ENCODE peak calls at places on chromosomes 5 and 9, in five cellular contexts. W, U, E, G and K are unnamed samples. For H3K4me1 and H3K27me3, the result is how much of the 10 kb centered on the place peaks cover.

GRCh38 chr5:149680810-149681221 is 49.3 kb upstream of the PPARGC1B start:
- DNase-seq in G (no peak), E (no peak), W (peak), U (no peak), K (peak)

GRCh38 chr5:92337772-92338234 is 954.7 kb upstream of the ARRDC3 start:
- DNase-seq in U (no peak), W (no peak), G (no peak), E (peak), K (no peak)

GRCh38 chr9:120714846-120715231 is 569 bp upstream of the MEGF9 start:
- DNase-seq in E (no peak), G (no peak), W (peak), U (peak), K (peak)

GRCh38 chr5:169850407-169850806 is 129.9 kb downstream of the INSYN2B start:
- DNase-seq in W (no peak), E (no peak), U (no peak), G (no peak), K (no peak)

GRCh38 chr9:128093016-128093415 is 25.0 kb downstream of the SLC25A25 start:
- DNase-seq in W (no peak), U (no peak), E (no peak), G (no peak), K (no peak)

GRCh38 chr9:3699868-3700267 is 174.1 kb upstream of the RFX3 start:
- DNase-seq in W (no peak), G (no peak), U (no peak), E (no peak), K (no peak)

GRCh38 chr5:175718401-175719108 is 60.7 kb downstream of the HRH2 start:
- DNase-seq in U (peak), G (peak), W (no peak), E (no peak), K (peak)

GRCh38 chr5:40652441-40653220 is 27.1 kb upstream of the PTGER4 start:
- DNase-seq in W (no peak), U (no peak), G (no peak), E (no peak), K (no peak)

GRCh38 chr5:16596541-16596940 is 20.3 kb downstream of the RETREG1 start:
- DNase-seq in W (no peak), U (no peak), G (no peak), E (peak), K (no peak)

GRCh38 chr9:33430942-33431341 is 16.5 kb downstream of the AQP3 start:
- DNase-seq in U (no peak), W (no peak), E (peak), G (no peak), K (no peak)

GRCh38 chr5:83895860-83896259 is 175.2 kb upstream of the HAPLN1 start:
- DNase-seq in U (no peak), E (no peak), W (no peak), G (no peak), K (no peak)

GRCh38 chr9:16524823-16525222 is 345.6 kb downstream of the BNC2 start:
- DNase-seq in G (no peak), E (no peak), U (no peak), W (no peak), K (no peak)

GRCh38 chr5:154366353-154366752 is 79.4 kb upstream of the SAP30L start:
- DNase-seq in G (no peak), W (no peak), E (peak), U (no peak), K (no peak)

GRCh38 chr9:87578625-87579024 is 81.0 kb downstream of the DAPK1 start:
- DNase-seq in G (no peak), W (no peak), U (no peak), E (no peak), K (no peak)

GRCh38 chr9:114404531-114404930 is 16.7 kb upstream of the AKNA start:
- DNase-seq in U (no peak), E (no peak), W (no peak), G (no peak), K (no peak)

GRCh38 chr9:128059365-128059983 is 7.6 kb downstream of the NAIF1 start:
- DNase-seq in G (no peak), E (no peak), W (no peak), U (no peak), K (no peak)

GRCh38 chr5:74640450-74641013 is at the start of gene ENC1:
- DNase-seq in U (peak), E (peak), W (peak), G (peak), K (peak)

GRCh38 chr5:15525679-15526275 is 25.8 kb downstream of the FBXL7 start:
- DNase-seq in W (no peak), G (no peak), U (no peak), E (no peak), K (no peak)

GRCh38 chr5:172748341-172748843 is 22.6 kb downstream of the DUSP1 start:
- DNase-seq in U (peak), W (no peak), E (peak), G (no peak), K (no peak)

GRCh38 chr9:21993893-21994525 is at the start of gene CDKN2A:
- DNase-seq in G (no peak), E (peak), U (no peak), W (peak), K (peak)

GRCh38 chr5:120682851-120683250 is 218.8 kb downstream of the PRR16 start:
- DNase-seq in E (peak), G (no peak), W (no peak), U (no peak), K (no peak)

DNA sequence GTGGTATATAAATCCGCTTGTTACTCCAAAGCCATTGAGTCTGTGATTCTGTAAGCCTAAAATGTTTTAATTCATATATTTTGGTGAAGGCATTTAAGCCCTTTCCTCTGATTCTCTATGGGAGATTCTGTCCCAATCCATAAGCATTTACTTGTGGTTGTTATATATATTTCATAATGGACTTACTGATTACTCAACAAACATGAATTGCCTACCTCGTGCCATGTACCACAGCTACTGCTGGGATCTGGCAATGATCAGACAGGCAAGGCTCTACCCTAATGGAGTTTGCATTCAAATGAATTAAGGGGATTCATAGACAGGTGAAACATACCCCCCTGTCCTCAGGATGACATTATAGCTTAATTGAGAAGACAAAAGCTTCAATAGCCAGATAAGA is 54.5 kb downstream of the C9orf152 start:
- DNase-seq in G (no peak), W (no peak), U (no peak), E (no peak), K (no peak)
- H3K4me1 ChIP-seq in G (under half), W (under half), U (under half), E (under half), K (under half)

DNA sequence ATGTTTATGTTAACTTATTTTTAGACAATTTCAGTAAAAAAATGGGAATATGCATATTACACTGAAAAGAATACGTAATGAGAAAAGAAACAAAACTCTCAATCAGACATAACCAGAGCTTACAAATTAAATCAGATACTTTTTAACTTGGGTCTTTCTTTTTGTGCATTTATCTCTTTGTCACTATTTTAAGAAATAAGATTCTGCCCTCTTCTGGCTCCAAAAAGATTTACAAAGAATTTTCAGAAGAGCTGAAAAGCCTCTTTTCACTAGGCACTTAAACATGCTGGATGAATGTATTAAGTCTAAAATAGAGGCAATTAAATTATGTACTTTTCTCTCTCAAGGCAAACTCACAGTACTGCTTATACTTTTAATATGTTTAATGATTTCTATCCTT is 55.5 kb downstream of the CEP120 start:
- DNase-seq in W (no peak), E (peak), G (no peak), U (no peak), K (no peak)
- TF ChIP-seq CTCF in W (peak), E (no peak), G (no peak), U (no peak), K (no peak)

DNA sequence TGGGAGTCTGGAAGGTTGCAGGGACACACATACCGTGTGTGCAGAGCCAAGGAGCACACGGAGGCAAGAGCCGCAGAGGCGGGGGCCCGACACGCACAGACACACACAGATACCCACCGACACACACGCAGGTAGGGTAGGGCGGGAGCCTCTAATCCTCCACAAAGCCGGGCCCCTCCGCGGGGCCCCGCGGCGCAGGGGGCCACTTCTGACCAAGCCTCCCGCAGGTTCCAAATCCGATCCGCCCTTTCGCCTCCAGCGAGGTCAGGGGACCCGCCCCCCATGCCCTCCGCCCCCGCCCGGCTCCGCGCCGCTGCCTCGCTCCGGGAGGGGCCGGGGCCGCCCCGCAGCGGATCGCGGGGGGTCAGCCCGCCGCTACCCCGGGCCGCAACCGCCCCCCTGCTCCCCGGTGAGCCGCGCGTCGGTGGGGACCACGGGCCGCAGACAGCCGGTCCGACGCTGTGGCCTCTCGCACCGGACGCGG is 1.4 kb upstream of the LMX1B start:
- DNase-seq in W (no peak), U (peak), E (no peak), G (no peak), K (no peak)
- H3K27me3 ChIP-seq in W (half or more), U (half or more), E (half or more), G (under half), K (under half)

GRCh38 chr9:135901826-135902225 is 5.5 kb downstream of the CAMSAP1 start:
- DNase-seq in G (no peak), E (no peak), W (no peak), U (no peak), K (no peak)
- H3K4me1 ChIP-seq in G (under half), E (under half), W (half or more), U (under half), K (under half)

GRCh38 chr5:151234476-151235238 is 10.8 kb upstream of the CCDC69 start:
- DNase-seq in W (peak), G (peak), U (peak), E (peak), K (peak)
- TF ChIP-seq CTCF in W (no peak), G (no peak), U (no peak), E (no peak), K (no peak)

GRCh38 chr5:161169776-161170175 is 317.8 kb upstream of the ATP10B start:
- DNase-seq in U (no peak), W (no peak), E (no peak), G (no peak), K (no peak)
- H3K27me3 ChIP-seq in U (under half), W (under half), E (under half), G (under half), K (under half)